ENCODE peak calls at places on chromosomes 4 and X, in seven cellular contexts. One of them, this sample, is unnamed.
A peak's percentile ranks its signal among the peaks of the same experiment; 100 is the strongest.

GRCh38 chr4:15953625-15954024 is 9.3 kb downstream of the FGFBP2 start:
- DNase-seq in H1: no peak
- DNase-seq in SK-N-SH: no peak
- DNase-seq in HCT116: no peak
- DNase-seq in K562: no peak
- DNase-seq in GM12878: peak; percentile 40
- DNase-seq in HepG2: no peak
- DNase-seq in this sample: no peak

GRCh38 chr4:126023946-126024345 is 709.2 kb downstream of the FAT4 start:
- DNase-seq in H1: no peak
- DNase-seq in HCT116: no peak
- DNase-seq in HepG2: no peak
- DNase-seq in SK-N-SH: no peak
- DNase-seq in GM12878: no peak
- DNase-seq in K562: no peak
- DNase-seq in this sample: no peak

GRCh38 chr4:188665466-188665865 is 526.2 kb downstream of the TRIML1 start:
- DNase-seq in H1: no peak
- DNase-seq in GM12878: no peak
- DNase-seq in K562: no peak
- DNase-seq in HCT116: no peak
- DNase-seq in HepG2: no peak
- DNase-seq in SK-N-SH: no peak
- DNase-seq in this sample: no peak

GRCh38 chrX:65744965-65745364 is 77.5 kb downstream of the MSN start:
- DNase-seq in K562: no peak
- DNase-seq in SK-N-SH: no peak
- DNase-seq in HepG2: no peak
- DNase-seq in GM12878: no peak
- DNase-seq in H1: no peak
- DNase-seq in HCT116: no peak
- DNase-seq in this sample: no peak

GRCh38 chrX:1554469-1555210 is 17.7 kb upstream of the P2RY8 start:
- DNase-seq in HepG2: no peak
- DNase-seq in SK-N-SH: no peak
- DNase-seq in HCT116: no peak
- DNase-seq in GM12878: no peak
- DNase-seq in H1: no peak
- DNase-seq in K562: no peak
- DNase-seq in this sample: no peak

GRCh38 chrX:12115377-12115776 is 22.9 kb upstream of the FRMPD4 start:
- DNase-seq in K562: peak; percentile 2
- DNase-seq in HepG2: no peak
- DNase-seq in HCT116: no peak
- DNase-seq in H1: no peak
- DNase-seq in SK-N-SH: no peak
- DNase-seq in GM12878: no peak
- DNase-seq in this sample: no peak

GRCh38 chr4:122827899-122828601 is 1.4 kb downstream of the FGF2 start:
- DNase-seq in HepG2: peak; percentile 11
- DNase-seq in HCT116: no peak
- DNase-seq in SK-N-SH: peak; percentile 60
- DNase-seq in H1: peak; percentile 70
- DNase-seq in K562: peak; percentile 67
- DNase-seq in GM12878: peak; percentile 80
- DNase-seq in this sample: peak; percentile 25

GRCh38 chr4:78558421-78558820 is 6.9 kb downstream of the ANXA3 start:
- DNase-seq in HCT116: no peak
- DNase-seq in SK-N-SH: no peak
- DNase-seq in GM12878: no peak
- DNase-seq in H1: no peak
- DNase-seq in K562: no peak
- DNase-seq in HepG2: no peak
- DNase-seq in this sample: no peak

GRCh38 chr4:64784125-64784524 is 374.9 kb upstream of the TECRL start:
- DNase-seq in K562: no peak
- DNase-seq in H1: no peak
- DNase-seq in HepG2: no peak
- DNase-seq in GM12878: no peak
- DNase-seq in SK-N-SH: no peak
- DNase-seq in HCT116: no peak
- DNase-seq in this sample: no peak

GRCh38 chr4:43471950-43472349 is 579.4 kb downstream of the GRXCR1 start:
- DNase-seq in HepG2: peak; percentile 30
- DNase-seq in GM12878: no peak
- DNase-seq in SK-N-SH: no peak
- DNase-seq in K562: no peak
- DNase-seq in H1: no peak
- DNase-seq in HCT116: no peak
- DNase-seq in this sample: no peak

GRCh38 chrX:39690541-39691415 is 407.0 kb downstream of the BCOR start:
- DNase-seq in HCT116: no peak
- DNase-seq in HepG2: no peak
- DNase-seq in GM12878: no peak
- DNase-seq in SK-N-SH: no peak
- DNase-seq in K562: no peak
- DNase-seq in H1: no peak
- DNase-seq in this sample: no peak

GRCh38 chr4:118180776-118181175 is 146.5 kb downstream of the NDST3 start:
- DNase-seq in H1: no peak
- DNase-seq in HCT116: no peak
- DNase-seq in K562: no peak
- DNase-seq in HepG2: no peak
- DNase-seq in SK-N-SH: no peak
- DNase-seq in GM12878: no peak
- DNase-seq in this sample: no peak

GRCh38 chrX:46715997-46716396 is 42.9 kb downstream of the SLC9A7 start:
- DNase-seq in HCT116: no peak
- DNase-seq in SK-N-SH: no peak
- DNase-seq in HepG2: no peak
- DNase-seq in H1: no peak
- DNase-seq in K562: no peak
- DNase-seq in GM12878: no peak
- DNase-seq in this sample: no peak

GRCh38 chr4:37693450-37694190 is 7.4 kb upstream of the RELL1 start:
- DNase-seq in K562: no peak
- DNase-seq in SK-N-SH: no peak
- DNase-seq in HCT116: no peak
- DNase-seq in HepG2: no peak
- DNase-seq in H1: no peak
- DNase-seq in GM12878: no peak
- DNase-seq in this sample: no peak

GRCh38 chr4:71184195-71184781 is 154.5 kb upstream of the SLC4A4 start:
- DNase-seq in HCT116: peak; percentile 63
- DNase-seq in HepG2: peak; percentile 31
- DNase-seq in SK-N-SH: peak; percentile 48
- DNase-seq in GM12878: peak; percentile 13
- DNase-seq in H1: no peak
- DNase-seq in K562: peak; percentile 61
- DNase-seq in this sample: peak; percentile 69

GRCh38 chrX:133776072-133776471 is 209.3 kb downstream of the GPC3 start:
- DNase-seq in K562: peak; percentile 21
- DNase-seq in HCT116: no peak
- DNase-seq in SK-N-SH: peak; percentile 31
- DNase-seq in H1: peak; percentile 5
- DNase-seq in GM12878: no peak
- DNase-seq in HepG2: no peak
- DNase-seq in this sample: no peak

GRCh38 chrX:115602729-115603389 is 41.9 kb downstream of the PLS3 start:
- DNase-seq in GM12878: no peak
- DNase-seq in H1: no peak
- DNase-seq in HepG2: no peak
- DNase-seq in HCT116: no peak
- DNase-seq in K562: no peak
- DNase-seq in SK-N-SH: no peak
- DNase-seq in this sample: no peak

GRCh38 chrX:131316260-131316659 is 27.2 kb upstream of the IGSF1 start:
- DNase-seq in K562: no peak
- DNase-seq in SK-N-SH: no peak
- DNase-seq in HepG2: no peak
- DNase-seq in H1: no peak
- DNase-seq in GM12878: no peak
- DNase-seq in HCT116: no peak
- DNase-seq in this sample: no peak

GRCh38 chr4:3174371-3175338 is 74.3 kb upstream of the MSANTD1 start:
- DNase-seq in H1: no peak
- DNase-seq in GM12878: no peak
- DNase-seq in HCT116: no peak
- DNase-seq in HepG2: no peak
- DNase-seq in SK-N-SH: no peak
- DNase-seq in K562: no peak
- DNase-seq in this sample: no peak

GRCh38 chr4:156493858-156494257 is 477.7 kb downstream of the PDGFC start:
- DNase-seq in SK-N-SH: no peak
- DNase-seq in K562: no peak
- DNase-seq in H1: no peak
- DNase-seq in HepG2: no peak
- DNase-seq in GM12878: no peak
- DNase-seq in HCT116: no peak
- DNase-seq in this sample: no peak

GRCh38 chr4:72312032-72312650 is 256.9 kb downstream of the ADAMTS3 start:
- DNase-seq in HCT116: no peak
- DNase-seq in H1: no peak
- DNase-seq in HepG2: peak; percentile 1
- DNase-seq in SK-N-SH: no peak
- DNase-seq in GM12878: no peak
- DNase-seq in K562: no peak
- DNase-seq in this sample: no peak

GRCh38 chr4:23060776-23061175 is 368.0 kb downstream of the GBA3 start:
- DNase-seq in K562: no peak
- DNase-seq in GM12878: no peak
- DNase-seq in SK-N-SH: no peak
- DNase-seq in HCT116: no peak
- DNase-seq in HepG2: no peak
- DNase-seq in H1: no peak
- DNase-seq in this sample: peak; percentile 17

GRCh38 chr4:39032218-39033085 is at the start of gene TMEM156:
- DNase-seq in GM12878: peak; percentile 82
- DNase-seq in SK-N-SH: no peak
- DNase-seq in H1: no peak
- DNase-seq in K562: peak; percentile 69
- DNase-seq in HepG2: peak; percentile 12
- DNase-seq in HCT116: no peak
- DNase-seq in this sample: no peak

GRCh38 chr4:3225946-3226345 is 23.0 kb upstream of the MSANTD1 start:
- DNase-seq in H1: no peak
- DNase-seq in HepG2: no peak
- DNase-seq in HCT116: no peak
- DNase-seq in GM12878: no peak
- DNase-seq in K562: no peak
- DNase-seq in SK-N-SH: no peak
- DNase-seq in this sample: no peak

GRCh38 chr4:158814207-158814606 is 45.4 kb downstream of the FNIP2 start:
- DNase-seq in GM12878: no peak
- DNase-seq in K562: no peak
- DNase-seq in H1: no peak
- DNase-seq in HepG2: no peak
- DNase-seq in SK-N-SH: no peak
- DNase-seq in HCT116: no peak
- DNase-seq in this sample: no peak

GRCh38 chr4:55121246-55121645 is 4.1 kb downstream of the KDR start:
- DNase-seq in H1: no peak
- DNase-seq in SK-N-SH: no peak
- DNase-seq in HepG2: no peak
- DNase-seq in GM12878: no peak
- DNase-seq in K562: no peak
- DNase-seq in HCT116: no peak
- DNase-seq in this sample: no peak
- TF ChIP-seq JUND in H1: no peak
- TF ChIP-seq JUND in SK-N-SH: no peak
- TF ChIP-seq JUND in HepG2: no peak
- TF ChIP-seq JUND in GM12878: no peak
- TF ChIP-seq JUND in K562: no peak
- TF ChIP-seq JUND in HCT116: no peak
- TF ChIP-seq JUND in this sample: no peak

GRCh38 chr4:79697444-79697843 is 289.4 kb upstream of the GK2 start:
- DNase-seq in GM12878: no peak
- DNase-seq in SK-N-SH: no peak
- DNase-seq in K562: no peak
- DNase-seq in H1: no peak
- DNase-seq in HCT116: no peak
- DNase-seq in HepG2: no peak
- DNase-seq in this sample: no peak
- TF ChIP-seq JUND in GM12878: no peak
- TF ChIP-seq JUND in SK-N-SH: no peak
- TF ChIP-seq JUND in K562: no peak
- TF ChIP-seq JUND in H1: no peak
- TF ChIP-seq JUND in HCT116: no peak
- TF ChIP-seq JUND in HepG2: no peak
- TF ChIP-seq JUND in this sample: no peak

GRCh38 chr4:183906736-183907651 is 1.9 kb downstream of the STOX2 start:
- DNase-seq in H1: no peak
- DNase-seq in HepG2: no peak
- DNase-seq in SK-N-SH: peak; percentile 72
- DNase-seq in GM12878: no peak
- DNase-seq in K562: no peak
- DNase-seq in HCT116: no peak
- DNase-seq in this sample: no peak
- TF ChIP-seq JUND in H1: no peak
- TF ChIP-seq JUND in HepG2: no peak
- TF ChIP-seq JUND in SK-N-SH: no peak
- TF ChIP-seq JUND in GM12878: no peak
- TF ChIP-seq JUND in K562: no peak
- TF ChIP-seq JUND in HCT116: no peak
- TF ChIP-seq JUND in this sample: no peak

GRCh38 chrX:147803948-147804347 is 107.8 kb upstream of the FMR1 start:
- DNase-seq in SK-N-SH: peak; percentile 18
- DNase-seq in HepG2: peak; percentile 24
- DNase-seq in H1: no peak
- DNase-seq in GM12878: no peak
- DNase-seq in HCT116: no peak
- DNase-seq in K562: peak; percentile 4
- DNase-seq in this sample: peak; percentile 1
- TF ChIP-seq JUND in SK-N-SH: no peak
- TF ChIP-seq JUND in HepG2: no peak
- TF ChIP-seq JUND in H1: no peak
- TF ChIP-seq JUND in GM12878: no peak
- TF ChIP-seq JUND in HCT116: no peak
- TF ChIP-seq JUND in K562: no peak
- TF ChIP-seq JUND in this sample: no peak

GRCh38 chrX:86910602-86911311 is 606.8 kb upstream of the KLHL4 start:
- DNase-seq in HCT116: no peak
- DNase-seq in HepG2: no peak
- DNase-seq in GM12878: no peak
- DNase-seq in K562: no peak
- DNase-seq in H1: no peak
- DNase-seq in SK-N-SH: no peak
- DNase-seq in this sample: no peak
- TF ChIP-seq JUND in HCT116: no peak
- TF ChIP-seq JUND in HepG2: no peak
- TF ChIP-seq JUND in GM12878: no peak
- TF ChIP-seq JUND in K562: no peak
- TF ChIP-seq JUND in H1: no peak
- TF ChIP-seq JUND in SK-N-SH: no peak
- TF ChIP-seq JUND in this sample: no peak

GRCh38 chr4:81215219-81215892 is at the start of gene PRKG2:
- DNase-seq in K562: no peak
- DNase-seq in HCT116: no peak
- DNase-seq in GM12878: no peak
- DNase-seq in HepG2: no peak
- DNase-seq in H1: no peak
- DNase-seq in SK-N-SH: no peak
- DNase-seq in this sample: no peak
- TF ChIP-seq JUND in K562: no peak
- TF ChIP-seq JUND in HCT116: no peak
- TF ChIP-seq JUND in GM12878: no peak
- TF ChIP-seq JUND in HepG2: no peak
- TF ChIP-seq JUND in H1: no peak
- TF ChIP-seq JUND in SK-N-SH: no peak
- TF ChIP-seq JUND in this sample: no peak